ENCODE peak calls at places on chromosomes 7 and 10, in six cellular contexts. R is neuronal stem cell, H is GM04503, A is H7, L is nucleus accumbens, G is hepatic stellate cell. S is an unnamed sample.

GRCh38 chr10:110535958-110536891 is 31.3 kb upstream of the SMC3 start:
- DNase-seq in R (no peak), H (no peak), A (peak), L (no peak), G (peak), S (no peak)

GRCh38 chr7:40840990-40841389 is 706.2 kb downstream of the SUGCT start:
- DNase-seq in R (no peak), H (no peak), A (no peak), L (no peak), G (no peak), S (no peak)

GRCh38 chr10:122519873-122520272 is 40.7 kb upstream of the DMBT1 start:
- DNase-seq in R (no peak), H (no peak), A (no peak), L (no peak), G (no peak), S (no peak)

GRCh38 chr7:150665075-150665794 is 20.3 kb upstream of the GIMAP2 start:
- DNase-seq in R (no peak), H (no peak), A (no peak), L (no peak), G (no peak), S (no peak)

GRCh38 chr10:95305606-95306385 is 15.0 kb upstream of the PDLIM1 start:
- DNase-seq in R (no peak), H (no peak), A (no peak), L (no peak), G (no peak), S (no peak)

GRCh38 chr10:71639412-71639719 is 80.2 kb downstream of the C10orf105 start:
- DNase-seq in R (no peak), H (no peak), A (no peak), L (no peak), G (no peak), S (no peak)

GRCh38 chr7:138002096-138002827 is 376 bp upstream of the CREB3L2 start:
- DNase-seq in R (peak), H (peak), A (peak), L (peak), G (peak), S (peak)

GRCh38 chr10:6171891-6172354 is 30.8 kb upstream of the PFKFB3 start:
- DNase-seq in R (no peak), H (peak), A (peak), L (peak), G (peak), S (no peak)

GRCh38 chr10:38740102-38740501 is 646.0 kb downstream of the ZNF37A start:
- DNase-seq in R (no peak), H (no peak), A (no peak), L (no peak), G (no peak), S (no peak)

GRCh38 chr7:120998996-120999565 is 10.6 kb downstream of the CPED1 start:
- DNase-seq in R (no peak), H (no peak), A (no peak), L (no peak), G (no peak), S (no peak)

GRCh38 chr10:36254191-36254590 is 612.1 kb upstream of the FZD8 start:
- DNase-seq in R (no peak), H (no peak), A (no peak), L (no peak), G (no peak), S (no peak)

GRCh38 chr10:132396495-132397035 is 435 bp upstream of the PWWP2B start:
- DNase-seq in R (no peak), H (no peak), A (peak), L (no peak), G (peak), S (peak)

GRCh38 chr7:107080533-107080932 is 36.0 kb downstream of the PRKAR2B start:
- DNase-seq in R (no peak), H (no peak), A (no peak), L (no peak), G (no peak), S (no peak)

GRCh38 chr10:45044290-45044689 is 43.6 kb downstream of the ZNF22 start:
- DNase-seq in R (no peak), H (no peak), A (peak), L (no peak), G (no peak), S (peak)

GRCh38 chr7:479115-479947 is 40.3 kb downstream of the PDGFA start:
- DNase-seq in R (no peak), H (no peak), A (peak), L (no peak), G (no peak), S (peak)

GRCh38 chr10:127474501-127474900 is 74.6 kb upstream of the NPS start:
- DNase-seq in R (no peak), H (no peak), A (no peak), L (no peak), G (no peak), S (no peak)

GRCh38 chr7:155206286-155207020 is 91.2 kb upstream of the INSIG1 start:
- DNase-seq in R (no peak), H (no peak), A (peak), L (no peak), G (no peak), S (no peak)

GRCh38 chr7:41969713-41970112 is 266.8 kb upstream of the INHBA start:
- DNase-seq in R (no peak), H (peak), A (no peak), L (no peak), G (no peak), S (no peak)

GRCh38 chr10:31622993-31623392 is 304.0 kb downstream of the ZEB1 start:
- DNase-seq in R (no peak), H (peak), A (no peak), L (no peak), G (no peak), S (no peak)

GRCh38 chr7:105806592-105807266 is 69.7 kb downstream of the ATXN7L1 start:
- DNase-seq in R (no peak), H (no peak), A (no peak), L (peak), G (peak), S (no peak)

GRCh38 chr7:98754041-98754479 is 115.8 kb downstream of the TMEM130 start:
- DNase-seq in R (peak), H (no peak), A (peak), L (no peak), G (no peak), S (peak)

GRCh38 chr10:35568483-35569015 is 36.6 kb upstream of the GJD4 start:
- DNase-seq in R (no peak), H (no peak), A (no peak), L (no peak), G (no peak), S (no peak)

GRCh38 chr10:88465765-88466164 is 117.4 kb downstream of the RNLS start:
- DNase-seq in R (no peak), H (no peak), A (no peak), L (no peak), G (no peak), S (no peak)

GRCh38 chr10:34522542-34522941 is 292.6 kb downstream of the PARD3 start:
- DNase-seq in R (no peak), H (no peak), A (no peak), L (no peak), G (peak), S (no peak)

GRCh38 chr7:41538810-41539724 is 163.8 kb downstream of the INHBA start:
- DNase-seq in R (no peak), H (no peak), A (peak), L (no peak), G (no peak), S (peak)

GRCh38 chr10:88270871-88271713 is 312.0 kb downstream of the RNLS start:
- DNase-seq in R (no peak), H (peak), A (no peak), L (no peak), G (peak), S (no peak)

GRCh38 chr7:137642031-137642430 is 204.7 kb downstream of the DGKI start:
- DNase-seq in R (no peak), H (peak), A (no peak), L (no peak), G (no peak), S (no peak)

GRCh38 chr7:79304711-79305110 is 148.8 kb downstream of the MAGI2 start:
- DNase-seq in R (no peak), H (no peak), A (no peak), L (no peak), G (no peak), S (no peak)

GRCh38 chr7:149220534-149220933 is 18.9 kb upstream of the ZNF212 start:
- DNase-seq in R (no peak), H (no peak), A (no peak), L (no peak), G (peak), S (no peak)

GRCh38 chr7:36040679-36041078 is 112.4 kb upstream of the EEPD1 start:
- DNase-seq in R (no peak), H (no peak), A (no peak), L (no peak), G (peak), S (no peak)

GRCh38 chr7:11252011-11252607 is 278.4 kb downstream of the PHF14 start:
- DNase-seq in R (no peak), H (no peak), A (no peak), L (no peak), G (no peak), S (no peak)

GRCh38 chr7:134315679-134316538 is 821 bp downstream of the SLC35B4 start:
- DNase-seq in R (no peak), H (no peak), A (peak), L (no peak), G (peak), S (no peak)

GRCh38 chr10:69492091-69492745 is 41.0 kb downstream of the TSPAN15 start:
- DNase-seq in R (no peak), H (no peak), A (no peak), L (peak), G (no peak), S (no peak)

GRCh38 chr10:4546931-4547330 is 279.1 kb upstream of the AKR1E2 start:
- DNase-seq in R (no peak), H (no peak), A (no peak), L (no peak), G (no peak), S (no peak)

GRCh38 chr7:64581929-64582894 is 19.3 kb upstream of the ZNF680 start:
- DNase-seq in R (no peak), H (no peak), A (no peak), L (no peak), G (no peak), S (no peak)

GRCh38 chr10:30732671-30733070 is 103.1 kb upstream of the LYZL2 start:
- DNase-seq in R (no peak), H (no peak), A (no peak), L (no peak), G (no peak), S (no peak)

GRCh38 chr10:14550471-14550941 is 219.8 kb upstream of the FRMD4A start:
- DNase-seq in R (no peak), H (no peak), A (no peak), L (no peak), G (no peak), S (no peak)

GRCh38 chr7:128911441-128912031 is 1.0 kb upstream of the KCP start:
- DNase-seq in R (no peak), H (no peak), A (peak), L (no peak), G (no peak), S (peak)

GRCh38 chr10:74208081-74208480 is 57.1 kb downstream of the ADK start:
- DNase-seq in R (peak), H (no peak), A (peak), L (no peak), G (no peak), S (peak)

S was measured in iPS-NIHi11.